ENCODE peak calls at places on chromosomes 5 and 9, in five cellular contexts. N is testis; L is A673; Z is CD8-positive, alpha-beta T cell; T is body of pancreas. J is an unnamed sample. For H3K36me3, the result is how much of the 10 kb centered on the place peaks cover.

GRCh38 chr9:36386396-36386795 is 13.7 kb downstream of the RNF38 start:
- DNase-seq in T (no peak), Z (no peak), N (no peak), L (no peak), J (no peak)

GRCh38 chr5:131379723-131380122 is 115.9 kb downstream of the CDC42SE2 start:
- DNase-seq in N (no peak), L (peak), Z (peak), T (peak), J (peak)

GRCh38 chr5:176529116-176529823 is 7.9 kb downstream of the RNF44 start:
- DNase-seq in N (no peak), Z (no peak), T (no peak), L (no peak), J (no peak)

GRCh38 chr9:127059648-127060365 is 62.6 kb downstream of the ANGPTL2 start:
- DNase-seq in N (no peak), T (no peak), L (no peak), Z (no peak), J (no peak)

GRCh38 chr5:14946813-14947640 is 75.4 kb upstream of the ANKH start:
- DNase-seq in T (peak), L (peak), Z (peak), N (no peak), J (peak)

GRCh38 chr9:86721843-86722705 is 225.2 kb downstream of the GAS1 start:
- DNase-seq in Z (no peak), N (peak), T (peak), L (peak), J (no peak)

GRCh38 chr5:162231522-162231921 is 163.9 kb downstream of the GABRG2 start:
- DNase-seq in Z (no peak), N (no peak), T (no peak), L (no peak), J (no peak)

GRCh38 chr5:175692235-175692995 is 34.5 kb downstream of the HRH2 start:
- DNase-seq in N (no peak), T (no peak), L (no peak), Z (no peak), J (no peak)

GRCh38 chr9:117725426-117725887 is 21.3 kb downstream of the TLR4 start:
- DNase-seq in L (no peak), T (peak), N (no peak), Z (no peak), J (no peak)

GRCh38 chr9:71756753-71757152 is 11.6 kb downstream of the CEMIP2 start:
- DNase-seq in N (no peak), T (no peak), L (no peak), Z (no peak), J (no peak)

GRCh38 chr9:99071313-99072039 is 33.4 kb upstream of the TGFBR1 start:
- DNase-seq in N (no peak), T (no peak), L (no peak), Z (no peak), J (no peak)

GRCh38 chr9:14301582-14301981 is 12.4 kb downstream of the NFIB start:
- DNase-seq in Z (no peak), L (no peak), T (peak), N (no peak), J (no peak)

GRCh38 chr9:27564031-27564430 is 9.2 kb downstream of the C9orf72 start:
- DNase-seq in Z (no peak), L (no peak), N (no peak), T (no peak), J (no peak)

GRCh38 chr5:32916648-32917047 is 205.5 kb downstream of the NPR3 start:
- DNase-seq in T (no peak), L (peak), N (peak), Z (no peak), J (no peak)

GRCh38 chr5:172074896-172075295 is 68.5 kb upstream of the FBXW11 start:
- DNase-seq in L (no peak), N (no peak), Z (no peak), T (no peak), J (no peak)

GRCh38 chr5:172076783-172077244 is 70.4 kb upstream of the FBXW11 start:
- DNase-seq in T (peak), L (no peak), N (no peak), Z (no peak), J (no peak)

GRCh38 chr5:172075655-172076054 is 69.2 kb upstream of the FBXW11 start:
- DNase-seq in Z (no peak), L (no peak), T (no peak), N (no peak), J (no peak)

GRCh38 chr5:172078726-172079345 is 72.4 kb upstream of the FBXW11 start:
- DNase-seq in T (peak), N (peak), L (no peak), Z (no peak), J (no peak)

DNA sequence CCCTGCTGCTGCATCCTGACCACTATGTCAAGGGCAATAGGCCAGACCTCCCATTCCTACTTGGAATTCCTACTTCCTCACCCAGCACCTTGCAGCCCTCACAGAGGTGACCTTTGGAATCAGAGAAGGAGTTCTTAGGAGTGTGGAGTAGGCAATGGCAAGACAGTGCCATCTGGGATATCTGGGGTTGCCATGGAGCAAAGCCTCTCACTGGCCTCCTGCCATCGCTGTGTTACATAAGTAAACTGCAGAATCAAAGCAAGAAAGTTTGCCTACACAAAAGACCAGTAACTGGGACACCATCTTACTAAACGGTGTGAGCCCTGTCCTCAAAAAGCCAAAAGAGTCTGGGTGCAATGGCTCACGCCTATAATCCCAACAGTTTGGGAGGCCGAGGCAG is 71.6 kb upstream of the FBXW11 start:
- DNase-seq in T (peak), L (no peak), N (peak), Z (no peak), J (no peak)
- H3K36me3 ChIP-seq in T (under half), L (under half), N (under half), Z (under half), J (under half)

DNA sequence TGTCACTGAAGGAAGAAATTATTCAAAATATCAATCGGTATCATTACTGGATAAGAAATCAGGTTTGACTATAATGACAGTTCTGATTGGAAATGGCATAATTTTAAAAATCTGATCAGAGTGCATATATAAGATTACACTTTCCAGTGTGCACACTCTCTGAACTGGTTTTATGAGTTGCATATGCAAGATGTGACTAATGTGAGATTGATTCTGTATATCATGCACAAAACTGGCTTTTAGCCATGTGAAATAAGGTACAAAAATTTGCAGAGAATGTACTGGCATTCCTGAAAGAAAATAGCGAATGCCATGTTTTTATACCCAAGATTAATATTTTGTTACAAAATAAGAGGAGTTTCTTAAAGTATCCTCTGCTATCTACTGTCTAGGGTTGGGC is 70.6 kb downstream of the LNPEP start:
- DNase-seq in L (no peak), Z (no peak), T (no peak), N (no peak), J (no peak)
- H3K36me3 ChIP-seq in L (under half), Z (under half), T (under half), N (under half), J (under half)

DNA sequence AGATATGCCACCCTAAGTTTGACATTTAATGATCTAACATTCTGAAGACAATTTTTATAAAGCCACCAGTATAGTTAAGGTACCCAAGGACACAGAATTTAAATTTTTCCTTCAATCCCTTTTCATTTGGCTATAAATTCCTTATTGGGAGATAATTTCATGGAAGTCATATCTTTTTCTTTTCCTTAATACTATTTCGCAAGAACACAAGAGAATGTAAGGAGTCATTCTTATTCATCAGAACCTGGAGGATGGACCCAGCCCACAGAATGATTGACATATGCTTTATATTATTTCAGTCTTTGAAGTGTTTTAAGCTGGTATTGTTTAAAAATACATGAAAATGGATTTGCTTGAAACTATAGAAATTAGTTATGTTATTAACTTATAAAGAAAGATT is 79.6 kb downstream of the DROSHA start:
- DNase-seq in Z (no peak), T (no peak), N (no peak), L (no peak), J (no peak)
- H3K36me3 ChIP-seq in Z (under half), T (under half), N (under half), L (under half), J (under half)

GRCh38 chr5:16600949-16601348 is 15.8 kb downstream of the RETREG1 start:
- DNase-seq in T (no peak), Z (no peak), L (no peak), N (no peak), J (peak)
- H3K36me3 ChIP-seq in T (under half), Z (under half), L (under half), N (under half), J (under half)